ENCODE peak calls at places on chromosomes 11 and 22, in four cellular contexts. E, I, X and M are unnamed samples.

GRCh38 chr11:118789501-118790356 is 1.2 kb downstream of the DDX6 start:
- DNase-seq in E (peak; percentile 38), I (peak; percentile 19), X (no peak), M (no peak)

GRCh38 chr11:57775474-57775873 is 13.9 kb downstream of the CTNND1 start:
- DNase-seq in E (no peak), X (no peak), I (no peak), M (no peak)

GRCh38 chr11:10454902-10455631 is at the start of gene AMPD3:
- DNase-seq in X (no peak), E (peak; percentile 82), I (peak; percentile 48), M (no peak)

GRCh38 chr22:49347376-49347775 is 480.3 kb downstream of the BRD1 start:
- DNase-seq in I (no peak), E (no peak), X (no peak), M (no peak)

GRCh38 chr22:25853902-25854301 is 111.9 kb downstream of the MYO18B start:
- DNase-seq in I (no peak), E (peak; percentile 13), X (no peak), M (no peak)

GRCh38 chr11:30683176-30683575 is 97.0 kb upstream of the MPPED2 start:
- DNase-seq in X (no peak), I (no peak), E (no peak), M (no peak)

GRCh38 chr11:12556788-12557384 is 117.3 kb upstream of the TEAD1 start:
- DNase-seq in E (no peak), X (no peak), I (no peak), M (no peak)

GRCh38 chr11:118171274-118172062 is 5.0 kb downstream of the SCN2B start:
- DNase-seq in E (peak; percentile 87), X (no peak), I (no peak), M (peak; percentile 81)

GRCh38 chr11:26572770-26573402 is 823 bp upstream of the MUC15 start:
- DNase-seq in I (no peak), E (no peak), X (no peak), M (no peak)

GRCh38 chr22:45511847-45512261 is 9.2 kb downstream of the FBLN1 start:
- DNase-seq in I (no peak), E (no peak), X (no peak), M (no peak)

DNA sequence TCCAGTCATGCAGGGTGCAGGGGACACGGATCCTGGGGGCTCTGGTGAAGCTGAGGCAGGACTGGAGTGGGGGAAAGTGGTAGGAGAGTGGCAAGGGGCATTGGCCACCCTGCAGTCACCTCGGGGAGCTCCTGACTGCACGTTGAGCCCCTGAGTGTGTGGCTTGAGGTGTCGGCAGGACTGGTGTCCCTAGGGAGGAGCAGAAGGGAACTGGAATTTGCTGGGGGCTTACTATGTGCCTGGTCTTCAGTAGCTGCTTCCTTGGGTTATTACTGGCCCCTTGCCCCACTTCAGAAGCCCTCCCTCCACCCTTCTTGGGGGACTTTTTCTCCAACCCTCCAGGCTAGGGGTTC is 31.5 kb downstream of the IFT27 start:
- DNase-seq in X (no peak), E (no peak), I (no peak), M (no peak)
- TF ChIP-seq SPI1 in X (no peak), E (no peak), I (no peak), M (no peak)

GRCh38 chr11:86068138-86068861 is 584 bp downstream of the PICALM start:
- DNase-seq in I (no peak), E (peak; percentile 50), X (no peak), M (no peak)
- TF ChIP-seq POLR2AphosphoS5 in I (no peak), E (no peak), X (no peak), M (peak; percentile 27)

GRCh38 chr11:35791088-35791958 is 128.7 kb downstream of the TRIM44 start:
- DNase-seq in X (no peak), I (no peak), E (peak; percentile 15), M (no peak)
- TF ChIP-seq SPI1 in X (no peak), I (no peak), E (no peak), M (no peak)

DNA sequence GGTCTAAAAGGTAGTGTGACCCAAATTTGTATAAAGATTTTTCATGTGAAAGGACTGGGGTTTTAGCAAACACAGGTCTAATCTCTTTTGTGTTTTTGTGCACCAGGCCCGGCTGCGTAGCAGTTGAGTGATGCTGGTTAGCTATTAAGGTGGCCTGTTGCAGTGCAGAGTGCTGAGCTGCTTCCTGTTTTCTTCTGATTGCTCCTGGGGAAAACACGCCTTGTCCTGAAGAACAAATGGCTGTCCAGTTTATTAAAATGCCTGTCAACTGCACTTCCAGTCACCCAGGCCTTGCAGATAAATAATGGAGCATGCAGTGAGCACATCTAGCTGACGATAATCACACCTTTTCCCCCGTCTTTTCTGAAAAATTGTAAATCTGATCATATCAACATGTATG is 1.8 kb downstream of the SRSF8 start:
- DNase-seq in X (no peak), E (peak; percentile 89), I (peak; percentile 88), M (peak; percentile 39)
- TF ChIP-seq POLR2AphosphoS5 in X (peak; percentile 80), E (peak; percentile 89), I (peak; percentile 86), M (peak; percentile 68)

GRCh38 chr22:41910599-41911291 is 4.1 kb downstream of the SHISA8 start:
- DNase-seq in I (no peak), E (no peak), X (no peak), M (no peak)

GRCh38 chr22:41913040-41913719 is 1.7 kb downstream of the SHISA8 start:
- DNase-seq in E (no peak), I (no peak), X (no peak), M (no peak)

GRCh38 chr22:41911292-41911611 is 3.6 kb downstream of the SHISA8 start:
- DNase-seq in E (no peak), I (no peak), X (no peak), M (no peak)

GRCh38 chr22:41913842-41914534 is 886 bp downstream of the SHISA8 start:
- DNase-seq in E (no peak), I (no peak), X (no peak), M (no peak)

GRCh38 chr22:41912338-41913039 is 2.4 kb downstream of the SHISA8 start:
- DNase-seq in I (no peak), E (no peak), X (no peak), M (no peak)
- TF ChIP-seq SPI1 in I (no peak), E (no peak), X (no peak), M (no peak)

DNA sequence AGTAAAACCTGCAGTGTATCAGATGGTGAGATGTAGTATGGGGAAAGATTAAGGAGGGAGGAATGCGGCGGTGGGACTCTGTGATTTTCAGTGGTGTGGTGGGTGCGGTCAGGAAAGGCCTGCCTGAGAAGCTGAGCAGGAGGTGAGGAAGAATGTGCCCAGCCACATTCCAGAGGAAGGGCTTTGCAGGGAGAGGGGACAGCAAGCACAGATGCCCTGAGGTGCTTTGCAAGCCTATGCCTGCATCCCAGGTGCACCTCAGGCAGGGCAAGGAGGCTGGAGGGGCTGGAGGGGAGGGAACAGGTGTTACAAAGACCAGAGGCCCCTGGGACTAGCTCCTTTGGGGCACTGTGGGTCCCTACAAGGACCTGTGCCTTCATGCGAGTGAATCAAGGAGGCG is 42.1 kb downstream of the MYO7A start:
- DNase-seq in X (no peak), I (no peak), E (no peak), M (no peak)
- TF ChIP-seq POLR2AphosphoS5 in X (no peak), I (no peak), E (no peak), M (no peak)

GRCh38 chr11:75591371-75591770 is 29.3 kb downstream of the SERPINH1 start:
- DNase-seq in I (no peak), X (no peak), E (no peak), M (no peak)

GRCh38 chr11:75592699-75593098 is 30.6 kb downstream of the SERPINH1 start:
- DNase-seq in E (no peak), I (no peak), X (no peak), M (no peak)

GRCh38 chr11:75591966-75592365 is 29.9 kb downstream of the SERPINH1 start:
- DNase-seq in I (no peak), X (no peak), E (no peak), M (no peak)

GRCh38 chr11:75595511-75595910 is 33.5 kb downstream of the SERPINH1 start:
- DNase-seq in X (no peak), I (no peak), E (no peak), M (no peak)

DNA sequence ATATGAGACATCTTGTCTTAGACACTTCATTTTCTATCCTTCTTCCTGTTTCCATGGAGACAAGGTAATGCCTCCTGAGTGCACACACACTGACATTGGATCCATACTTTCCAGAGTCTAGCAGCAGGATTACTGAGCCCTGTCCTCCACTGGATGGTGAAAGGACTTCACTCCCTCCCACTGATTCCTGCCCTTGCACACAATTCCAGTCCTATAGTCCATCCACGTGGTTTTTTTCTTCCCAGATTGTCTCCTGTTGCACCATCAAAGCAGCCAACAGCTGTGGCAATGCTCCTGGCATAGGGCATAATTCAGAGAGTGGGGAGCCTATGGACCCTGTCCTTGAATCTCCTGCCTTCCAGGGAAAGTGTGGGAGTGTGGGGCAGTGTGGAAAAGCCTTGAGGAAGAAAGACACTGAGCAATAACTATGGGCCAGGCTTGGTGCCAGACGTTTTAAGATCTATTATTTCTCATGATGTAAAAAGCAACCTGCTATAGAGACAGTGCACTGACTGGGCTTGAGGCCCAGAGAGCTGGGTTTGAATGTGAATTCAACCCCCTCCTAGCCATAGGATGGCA is 31.4 kb downstream of the SERPINH1 start:
- DNase-seq in X (no peak), E (no peak), I (no peak), M (no peak)
- TF ChIP-seq SPI1 in X (no peak), E (no peak), I (no peak), M (no peak)

GRCh38 chr11:91404344-91404743 is 820.3 kb upstream of the FAT3 start:
- DNase-seq in E (no peak), I (no peak), X (no peak), M (no peak)
- TF ChIP-seq POLR2AphosphoS5 in E (no peak), I (no peak), X (no peak), M (no peak)

DNA sequence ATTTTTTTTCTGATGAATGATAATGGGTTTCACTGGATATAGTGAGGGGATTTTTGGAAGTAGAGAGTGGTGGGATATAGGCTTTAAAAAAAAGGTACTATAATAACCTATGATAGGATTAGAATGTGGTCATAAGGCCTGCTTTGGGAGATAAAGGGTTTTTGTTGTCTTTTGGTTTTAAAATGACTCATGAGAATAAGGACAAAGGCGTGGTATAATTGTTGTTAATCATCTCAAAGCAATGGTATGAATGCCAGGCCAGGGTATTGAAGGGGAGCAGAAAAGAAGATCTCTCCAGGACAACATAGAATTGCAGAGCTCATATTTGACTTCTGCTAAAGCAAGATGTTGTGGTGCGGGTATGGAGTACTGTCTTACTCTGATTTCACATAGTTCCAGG is 579.4 kb downstream of the JRKL start:
- DNase-seq in E (no peak), I (no peak), X (no peak), M (no peak)
- TF ChIP-seq SPI1 in E (no peak), I (no peak), X (no peak), M (no peak)